ENCODE peak calls at places on chromosomes 13 and 19, in seven cellular contexts. S, C, F, P, I, L and X are unnamed samples.

GRCh38 chr19:51511353-51511752 is 9.8 kb upstream of the SIGLEC12 start:
- DNase-seq in S (peak), C (no peak), F (no peak), P (no peak), I (no peak), L (no peak), X (no peak)

GRCh38 chr19:49097453-49098288 is 12.4 kb downstream of the SNRNP70 start:
- DNase-seq in S (peak), C (peak), F (peak), P (no peak), I (peak), L (peak), X (peak)

GRCh38 chr19:47542030-47542475 is 27.2 kb upstream of the NAPA start:
- DNase-seq in S (no peak), C (no peak), F (no peak), P (no peak), I (no peak), L (no peak), X (no peak)

GRCh38 chr13:109162248-109163051 is 533.0 kb downstream of the MYO16 start:
- DNase-seq in S (no peak), C (no peak), F (no peak), P (no peak), I (no peak), L (no peak), X (no peak)

GRCh38 chr19:45822716-45823115 is 7.6 kb upstream of the RSPH6A start:
- DNase-seq in S (no peak), C (no peak), F (no peak), P (no peak), I (no peak), L (no peak), X (no peak)

GRCh38 chr13:113005076-113005865 is 36.3 kb downstream of the MCF2L start:
- DNase-seq in S (no peak), C (no peak), F (no peak), P (no peak), I (no peak), L (no peak), X (no peak)

GRCh38 chr19:50202962-50203280 is 501 bp upstream of the MYH14 start:
- DNase-seq in S (no peak), C (no peak), F (no peak), P (no peak), I (no peak), L (no peak), X (no peak)

GRCh38 chr19:23799321-23799720 is 40.6 kb upstream of the ZNF681 start:
- DNase-seq in S (peak), C (no peak), F (peak), P (no peak), I (no peak), L (no peak), X (no peak)

GRCh38 chr19:3132971-3133792 is 2.7 kb upstream of the GNA15 start:
- DNase-seq in S (peak), C (no peak), F (peak), P (no peak), I (no peak), L (peak), X (no peak)

GRCh38 chr13:67221630-67222226 is 8.4 kb downstream of the PCDH9 start:
- DNase-seq in S (peak), C (no peak), F (no peak), P (no peak), I (no peak), L (no peak), X (no peak)

GRCh38 chr13:48400820-48401219 is 12.1 kb downstream of the LPAR6 start:
- DNase-seq in S (peak), C (no peak), F (peak), P (no peak), I (no peak), L (no peak), X (peak)

GRCh38 chr19:40549007-40549708 is 27.5 kb upstream of the SHKBP1 start:
- DNase-seq in S (peak), C (peak), F (peak), P (no peak), I (no peak), L (no peak), X (no peak)

GRCh38 chr13:41546372-41547252 is 89.3 kb downstream of the RGCC start:
- DNase-seq in S (no peak), C (no peak), F (no peak), P (no peak), I (no peak), L (no peak), X (peak)

GRCh38 chr13:25365720-25366235 is 6.0 kb upstream of the ATP8A2 start:
- DNase-seq in S (no peak), C (no peak), F (no peak), P (no peak), I (no peak), L (no peak), X (no peak)

GRCh38 chr19:38664503-38665211 is 17.2 kb downstream of the ACTN4 start:
- DNase-seq in S (no peak), C (no peak), F (no peak), P (no peak), I (no peak), L (no peak), X (no peak)

GRCh38 chr19:49403404-49404187 is 15.5 kb downstream of the KASH5 start:
- DNase-seq in S (peak), C (no peak), F (no peak), P (no peak), I (no peak), L (peak), X (no peak)

GRCh38 chr19:531009-531752 is 379 bp upstream of the CDC34 start:
- DNase-seq in S (peak), C (peak), F (peak), P (no peak), I (peak), L (peak), X (peak)

GRCh38 chr13:101829484-101829883 is 377.0 kb downstream of the ITGBL1 start:
- DNase-seq in S (no peak), C (no peak), F (no peak), P (no peak), I (no peak), L (no peak), X (no peak)

GRCh38 chr13:22569830-22570229 is 610.9 kb upstream of the SGCG start:
- DNase-seq in S (no peak), C (no peak), F (no peak), P (no peak), I (no peak), L (no peak), X (no peak)

GRCh38 chr13:31638577-31638976 is 100.7 kb upstream of the RXFP2 start:
- DNase-seq in S (no peak), C (no peak), F (no peak), P (no peak), I (no peak), L (no peak), X (peak)